ENCODE peak calls at places on chromosomes 4 and X, in eight cellular contexts. H, F, S, D, C, T, U and L are unnamed samples.

GRCh38 chr4:177127658-177128057 is 182.0 kb upstream of the NEIL3 start:
- DNase-seq in C (peak; percentile 55), H (no peak), F (no peak), D (no peak), T (no peak), U (peak; percentile 33), S (no peak), L (no peak)

GRCh38 chr4:133320576-133321170 is 171.6 kb downstream of the PCDH10 start:
- DNase-seq in F (no peak), S (no peak), H (no peak), U (peak; percentile 65), T (peak; percentile 2), D (peak; percentile 40), C (peak; percentile 11), L (no peak)

GRCh38 chr4:78779280-78779679 is 3.1 kb downstream of the BMP2K start:
- DNase-seq in C (peak; percentile 45), D (no peak), U (peak; percentile 46), T (no peak), H (no peak), S (no peak), F (no peak), L (no peak)

GRCh38 chrX:135421932-135422809 is at the start of gene SMIM10L2A:
- DNase-seq in C (no peak), T (no peak), U (no peak), S (no peak), H (no peak), D (no peak), F (no peak), L (no peak)

GRCh38 chr4:157961591-157961990 is 211.2 kb downstream of the GASK1B start:
- DNase-seq in T (no peak), C (peak; percentile 34), U (peak; percentile 10), F (no peak), S (no peak), H (no peak), D (no peak), L (no peak)

GRCh38 chrX:45758738-45759397 is 558.2 kb upstream of the DIPK2B start:
- DNase-seq in D (no peak), F (no peak), C (peak; percentile 39), T (no peak), H (no peak), S (no peak), U (peak; percentile 40), L (no peak)

GRCh38 chr4:38266616-38267015 is 306.4 kb downstream of the PTTG2 start:
- DNase-seq in F (no peak), T (peak; percentile 49), U (no peak), D (no peak), C (peak; percentile 45), S (no peak), H (no peak), L (no peak)

GRCh38 chrX:153740631-153741222 is 16.1 kb downstream of the ABCD1 start:
- DNase-seq in F (no peak), T (no peak), D (no peak), U (no peak), S (no peak), C (no peak), H (no peak), L (no peak)

GRCh38 chrX:153816821-153817220 is 13.5 kb downstream of the PDZD4 start:
- DNase-seq in T (no peak), D (no peak), U (no peak), S (no peak), F (no peak), C (no peak), H (no peak), L (no peak)

GRCh38 chr4:182694551-182694950 is 222.6 kb downstream of the DCTD start:
- DNase-seq in H (no peak), U (no peak), T (no peak), D (no peak), C (no peak), F (no peak), S (no peak), L (no peak)

GRCh38 chr4:145736241-145736831 is 56.4 kb downstream of the C4orf51 start:
- DNase-seq in C (peak; percentile 54), F (no peak), U (no peak), S (peak; percentile 81), H (no peak), T (peak; percentile 38), D (no peak), L (no peak)

GRCh38 chr4:80387390-80388283 is 52.1 kb downstream of the CFAP299 start:
- DNase-seq in S (no peak), C (no peak), U (no peak), D (no peak), F (no peak), H (no peak), T (no peak), L (no peak)

GRCh38 chr4:26864904-26865303 is 4.3 kb downstream of the STIM2 start:
- DNase-seq in T (no peak), H (no peak), C (no peak), U (no peak), D (no peak), S (no peak), F (no peak), L (no peak)

GRCh38 chr4:20015825-20016224 is 235.9 kb upstream of the SLIT2 start:
- DNase-seq in C (no peak), F (no peak), H (no peak), S (no peak), U (no peak), D (no peak), T (no peak), L (no peak)